ENCODE peak calls at places on chromosome 6, in six cellular contexts. Y, Q, D, A, W and O are unnamed samples.
A peak's percentile ranks its signal among the peaks of the same experiment; 100 is the strongest.

GRCh38 chr6:168093634-168094033 is 14.6 kb upstream of the FRMD1 start:
- DNase-seq in Q (no peak), Y (no peak), D (no peak), W (no peak), A (no peak), O (no peak)

GRCh38 chr6:36063318-36063717 is 35.7 kb downstream of the MAPK14 start:
- DNase-seq in A (no peak), D (no peak), W (no peak), Q (no peak), Y (no peak), O (no peak)

GRCh38 chr6:12296255-12296573 is 6.1 kb downstream of the EDN1 start:
- DNase-seq in Q (no peak), D (peak; percentile 44), Y (no peak), W (peak; percentile 29), A (peak; percentile 96), O (no peak)

GRCh38 chr6:148962854-148963515 is 216.2 kb downstream of the UST start:
- DNase-seq in A (no peak), W (no peak), Y (no peak), D (no peak), Q (no peak), O (no peak)

GRCh38 chr6:6319947-6320811 is at the start of gene F13A1:
- DNase-seq in Q (no peak), W (peak; percentile 63), A (no peak), D (peak; percentile 48), Y (no peak), O (peak; percentile 29)

GRCh38 chr6:91088515-91088914 is 501.6 kb upstream of the MAP3K7 start:
- DNase-seq in D (no peak), W (peak; percentile 50), Y (no peak), Q (no peak), A (no peak), O (no peak)

GRCh38 chr6:130001229-130001554 is 17.2 kb upstream of the L3MBTL3 start:
- DNase-seq in Q (no peak), A (no peak), W (no peak), Y (no peak), D (no peak), O (no peak)

GRCh38 chr6:8839626-8840025 is 404.3 kb upstream of the SLC35B3 start:
- DNase-seq in W (no peak), D (no peak), Y (no peak), A (no peak), Q (no peak), O (no peak)

GRCh38 chr6:27168586-27169443 is 78.7 kb upstream of the PRSS16 start:
- DNase-seq in W (peak; percentile 22), A (peak; percentile 29), Q (no peak), D (no peak), Y (no peak), O (no peak)

GRCh38 chr6:85867595-85867994 is 224.9 kb upstream of the SYNCRIP start:
- DNase-seq in Y (no peak), A (no peak), W (no peak), Q (no peak), D (no peak), O (no peak)

GRCh38 chr6:123953920-123954319 is 150.3 kb downstream of the NKAIN2 start:
- DNase-seq in A (no peak), W (peak; percentile 35), D (no peak), Q (no peak), Y (no peak), O (no peak)

GRCh38 chr6:22042713-22043112 is 254.1 kb downstream of the PRL start:
- DNase-seq in D (no peak), Y (no peak), W (no peak), Q (no peak), A (no peak), O (no peak)

GRCh38 chr6:33427585-33428218 is 7.8 kb downstream of the SYNGAP1 start:
- DNase-seq in W (peak; percentile 45), Q (peak; percentile 77), A (peak; percentile 38), Y (peak; percentile 75), D (peak; percentile 45), O (peak; percentile 31)

GRCh38 chr6:73452107-73452461 is at the start of gene CGAS:
- DNase-seq in Q (peak; percentile 84), D (peak; percentile 78), A (no peak), W (peak; percentile 69), Y (peak; percentile 6), O (peak; percentile 47)

GRCh38 chr6:158868122-158868480 is 48.9 kb upstream of the EZR start:
- DNase-seq in Q (no peak), D (no peak), Y (no peak), A (no peak), W (no peak), O (no peak)

GRCh38 chr6:118722820-118723526 is 71.6 kb upstream of the CEP85L start:
- DNase-seq in W (no peak), D (no peak), Q (no peak), Y (no peak), A (peak; percentile 24), O (no peak)

GRCh38 chr6:4308354-4308753 is 173.0 kb upstream of the ECI2 start:
- DNase-seq in W (no peak), Q (no peak), A (no peak), D (no peak), Y (no peak), O (no peak)

GRCh38 chr6:137216106-137216505 is 3.1 kb downstream of the IFNGR1 start:
- DNase-seq in W (no peak), D (no peak), A (no peak), Q (no peak), Y (no peak), O (no peak)

GRCh38 chr6:48691420-48691819 is 580.4 kb upstream of the PTCHD4 start:
- DNase-seq in A (no peak), D (no peak), Q (no peak), Y (no peak), W (no peak), O (no peak)

GRCh38 chr6:142784344-142784743 is 160.6 kb downstream of the HIVEP2 start:
- DNase-seq in W (no peak), D (no peak), Y (peak; percentile 19), A (peak; percentile 25), Q (no peak), O (peak; percentile 66)

GRCh38 chr6:170485159-170485558 is 67.9 kb downstream of the PSMB1 start:
- DNase-seq in D (no peak), A (no peak), Y (peak; percentile 35), Q (no peak), W (no peak), O (no peak)

GRCh38 chr6:44064089-44064947 is 62.9 kb downstream of the MRPL14 start:
- DNase-seq in Q (no peak), D (peak; percentile 76), A (peak; percentile 97), W (peak; percentile 64), Y (no peak), O (no peak)
- H3K4me1 ChIP-seq in Q (peaks cover 1% of the 10 kb centered on the region), D (no peaks in the 10 kb centered on the region), A (peaks cover 53% of the 10 kb centered on the region), W (peaks cover 4% of the 10 kb centered on the region), Y (peaks cover 9% of the 10 kb centered on the region), O (no peaks in the 10 kb centered on the region)

GRCh38 chr6:42787018-42787611 is 5.3 kb downstream of the BICRAL start:
- DNase-seq in D (no peak), Q (no peak), W (no peak), A (no peak), Y (no peak), O (no peak)

GRCh38 chr6:42788671-42789070 is 6.8 kb downstream of the BICRAL start:
- DNase-seq in A (no peak), Q (no peak), Y (no peak), W (peak; percentile 28), D (no peak), O (no peak)

GRCh38 chr6:42791706-42792320 is 10.0 kb downstream of the BICRAL start:
- DNase-seq in Y (no peak), A (no peak), W (no peak), D (no peak), Q (no peak), O (no peak)

GRCh38 chr6:42786525-42786985 is 4.7 kb downstream of the BICRAL start:
- DNase-seq in Q (no peak), A (no peak), D (no peak), W (no peak), Y (no peak), O (no peak)

GRCh38 chr6:42790549-42791181 is 8.8 kb downstream of the BICRAL start:
- DNase-seq in D (no peak), Q (no peak), W (peak; percentile 85), Y (peak; percentile 32), A (no peak), O (no peak)
- H3K4me1 ChIP-seq in D (no peaks in the 10 kb centered on the region), Q (peaks cover 13% of the 10 kb centered on the region), W (peaks cover 9% of the 10 kb centered on the region), Y (peaks cover 25% of the 10 kb centered on the region), A (peaks cover 4% of the 10 kb centered on the region), O (peaks cover 46% of the 10 kb centered on the region)

DNA sequence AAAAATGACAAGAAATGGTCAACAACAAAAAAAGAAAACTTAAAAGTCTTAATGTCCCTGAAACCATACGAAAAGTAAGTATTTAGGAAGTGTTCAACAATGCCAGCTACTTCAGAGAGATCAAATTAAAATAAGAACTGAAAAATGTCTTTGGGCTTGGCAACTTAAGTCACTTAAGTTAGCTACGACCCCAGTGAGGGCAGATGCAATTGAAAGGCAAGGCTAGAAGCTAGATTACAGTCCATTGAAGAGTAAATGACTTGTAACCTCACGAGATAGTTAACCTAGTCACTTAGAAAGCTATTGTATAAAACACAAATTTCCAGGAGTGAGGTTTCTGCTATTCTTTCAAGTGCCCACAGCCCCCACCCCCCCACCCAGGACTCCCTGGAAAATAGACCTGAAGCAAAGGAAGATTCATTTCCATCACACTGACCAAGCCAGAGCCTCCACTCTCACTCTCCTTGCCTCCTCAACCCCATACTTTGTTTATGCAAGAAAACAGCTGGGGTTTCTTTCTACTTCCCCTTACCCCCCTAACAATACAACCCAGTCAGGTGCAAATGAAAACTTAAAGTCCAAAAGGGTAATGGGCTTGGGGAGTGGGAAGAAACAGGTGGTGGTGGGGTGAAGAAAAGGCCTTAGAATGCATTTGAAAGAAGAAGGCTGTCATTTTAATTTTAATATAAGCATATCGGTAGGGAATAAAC is 14.6 kb downstream of the RTN4IP1 start:
- DNase-seq in D (no peak), A (no peak), Q (no peak), W (no peak), Y (no peak), O (peak; percentile 75)
- H3K4me1 ChIP-seq in D (no peaks in the 10 kb centered on the region), A (no peaks in the 10 kb centered on the region), Q (no peaks in the 10 kb centered on the region), W (peaks cover 2% of the 10 kb centered on the region), Y (peaks cover 13% of the 10 kb centered on the region), O (peaks cover 84% of the 10 kb centered on the region)

GRCh38 chr6:93786474-93787330 is 367.3 kb upstream of the EPHA7 start:
- DNase-seq in A (no peak), D (no peak), W (peak; percentile 98), Q (no peak), Y (no peak), O (no peak)

GRCh38 chr6:93787841-93788240 is 368.5 kb upstream of the EPHA7 start:
- DNase-seq in D (no peak), Q (no peak), W (peak; percentile 43), Y (no peak), A (no peak), O (no peak)

GRCh38 chr6:93790976-93791375 is 371.6 kb upstream of the EPHA7 start:
- DNase-seq in W (no peak), D (no peak), Y (no peak), A (no peak), Q (no peak), O (no peak)

GRCh38 chr6:93792751-93793150 is 373.4 kb upstream of the EPHA7 start:
- DNase-seq in A (no peak), D (no peak), Y (no peak), Q (no peak), W (no peak), O (no peak)

DNA sequence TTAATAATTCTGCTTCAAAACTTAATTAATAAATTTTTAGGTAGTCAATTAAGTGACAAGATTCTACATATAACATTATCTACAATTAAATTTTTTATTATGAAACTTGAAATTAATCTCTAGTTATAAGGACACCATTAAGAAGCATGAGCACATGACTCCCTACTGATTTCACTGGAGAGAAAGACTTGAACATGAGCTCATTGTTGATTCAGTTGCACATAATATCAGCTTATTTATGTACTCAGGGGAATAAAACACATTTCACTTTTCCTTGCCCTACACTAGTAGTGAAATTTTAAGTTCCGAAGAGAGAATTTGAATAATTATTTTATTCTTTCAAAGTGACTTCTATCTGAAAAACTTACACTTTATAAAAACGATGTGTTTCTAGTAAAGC is 370.2 kb upstream of the EPHA7 start:
- DNase-seq in W (no peak), Y (no peak), D (no peak), A (no peak), Q (no peak), O (no peak)
- H3K4me1 ChIP-seq in W (peaks cover 5% of the 10 kb centered on the region), Y (no peaks in the 10 kb centered on the region), D (no peaks in the 10 kb centered on the region), A (no peaks in the 10 kb centered on the region), Q (no peaks in the 10 kb centered on the region), O (no peaks in the 10 kb centered on the region)